ENCODE peak calls at places on chromosomes 7 and 10, in eight cellular contexts. V, N, W, G, F, M, Q and J are unnamed samples.

GRCh38 chr10:131891196-131891928 is 9.4 kb upstream of the PPP2R2D start:
- DNase-seq in F (no peak), G (no peak), W (peak; percentile 47), N (peak; percentile 37), Q (peak; percentile 23), M (no peak), V (peak; percentile 67), J (peak; percentile 35)

GRCh38 chr10:28839600-28840007 is 162.3 kb downstream of the BAMBI start:
- DNase-seq in G (no peak), M (no peak), V (peak; percentile 30), W (no peak), F (no peak), N (peak; percentile 21), Q (peak; percentile 90), J (no peak)

GRCh38 chr10:63466168-63466935 is 575 bp upstream of the JMJD1C start:
- DNase-seq in M (peak; percentile 79), W (peak; percentile 79), N (peak; percentile 54), Q (peak; percentile 78), F (no peak), G (no peak), V (peak; percentile 69), J (no peak)

GRCh38 chr7:16929146-16929762 is 47.5 kb upstream of the AGR3 start:
- DNase-seq in F (no peak), Q (no peak), W (no peak), V (no peak), N (no peak), M (no peak), G (no peak), J (no peak)

GRCh38 chr10:11863353-11864105 is 40.4 kb downstream of the PROSER2 start:
- DNase-seq in N (no peak), Q (no peak), G (no peak), V (no peak), W (no peak), F (no peak), M (no peak), J (no peak)

GRCh38 chr7:158782638-158783490 is 46.4 kb downstream of the ESYT2 start:
- DNase-seq in N (peak; percentile 15), F (peak; percentile 64), W (peak; percentile 85), Q (peak; percentile 72), G (no peak), M (peak; percentile 45), V (peak; percentile 48), J (no peak)

GRCh38 chr10:124345521-124345920 is 73.2 kb downstream of the OAT start:
- DNase-seq in F (no peak), Q (no peak), V (no peak), G (no peak), M (no peak), N (no peak), W (no peak), J (no peak)

GRCh38 chr7:158240801-158241200 is 346.8 kb downstream of the PTPRN2 start:
- DNase-seq in F (no peak), V (no peak), N (no peak), G (no peak), Q (no peak), M (no peak), W (no peak), J (no peak)

GRCh38 chr10:97200616-97201015 is 14.9 kb upstream of the SLIT1 start:
- DNase-seq in G (no peak), M (no peak), N (no peak), V (no peak), Q (no peak), F (no peak), W (no peak), J (no peak)

GRCh38 chr7:5349437-5350173 is 66.9 kb downstream of the SLC29A4 start:
- DNase-seq in G (no peak), M (no peak), Q (no peak), W (no peak), N (no peak), V (no peak), F (no peak), J (no peak)

GRCh38 chr10:61941202-61941651 is 39.7 kb downstream of the ARID5B start:
- DNase-seq in N (no peak), M (no peak), G (no peak), F (no peak), W (no peak), V (no peak), Q (peak; percentile 63), J (no peak)

GRCh38 chr10:102240467-102241036 is 760 bp downstream of the PITX3 start:
- DNase-seq in G (no peak), W (peak; percentile 38), V (no peak), Q (peak; percentile 39), F (no peak), M (no peak), N (no peak), J (no peak)

DNA sequence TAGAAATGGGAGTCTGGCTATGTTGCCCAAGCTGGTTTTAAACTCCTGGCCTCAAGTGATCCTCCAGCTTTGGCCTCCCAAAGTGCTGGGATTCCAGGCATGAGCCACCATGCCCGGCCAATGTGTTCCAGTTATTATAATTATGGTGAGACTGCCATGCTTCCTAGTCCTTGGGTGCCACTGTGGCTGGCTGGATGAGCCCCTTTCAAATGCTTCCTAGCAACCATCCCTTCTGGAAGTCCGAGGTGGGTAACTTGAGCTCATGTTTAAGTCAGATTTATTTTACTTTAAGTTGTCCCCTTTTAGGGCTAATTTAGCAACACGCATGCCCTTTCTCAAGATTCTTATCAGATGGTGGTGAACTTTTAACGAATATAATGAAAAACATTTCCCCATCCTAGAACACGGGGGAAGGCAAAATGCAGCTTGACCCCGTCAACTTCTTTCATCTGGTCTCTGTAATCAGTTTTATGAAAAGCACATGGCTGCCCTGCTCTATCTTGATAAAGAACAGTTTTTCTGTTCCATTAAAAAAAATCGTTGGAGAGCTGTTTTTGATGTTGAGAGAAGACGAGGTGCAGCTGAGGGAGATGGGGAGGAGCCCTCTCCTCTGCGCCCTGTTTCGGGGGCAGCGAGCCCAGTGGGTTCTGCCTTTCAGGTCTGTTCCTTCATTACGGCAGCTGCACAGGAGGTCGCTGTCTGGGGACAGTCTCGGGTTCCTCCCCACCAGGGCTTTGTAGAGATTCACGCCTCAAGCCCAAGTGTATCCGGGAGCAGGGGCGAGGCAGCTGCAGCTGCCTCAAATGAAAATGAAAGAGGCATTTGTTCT is 61.0 kb upstream of the MKI67 start:
- DNase-seq in Q (no peak), F (no peak), W (no peak), G (no peak), N (no peak), V (no peak), M (no peak), J (no peak)
- H2AFZ ChIP-seq in Q (no peak overlapping the region), F (no peak overlapping the region), W (no peak overlapping the region), G (no peak overlapping the region), N (no peak overlapping the region), V (no peak overlapping the region), M (no peak overlapping the region), J (no peak overlapping the region)

DNA sequence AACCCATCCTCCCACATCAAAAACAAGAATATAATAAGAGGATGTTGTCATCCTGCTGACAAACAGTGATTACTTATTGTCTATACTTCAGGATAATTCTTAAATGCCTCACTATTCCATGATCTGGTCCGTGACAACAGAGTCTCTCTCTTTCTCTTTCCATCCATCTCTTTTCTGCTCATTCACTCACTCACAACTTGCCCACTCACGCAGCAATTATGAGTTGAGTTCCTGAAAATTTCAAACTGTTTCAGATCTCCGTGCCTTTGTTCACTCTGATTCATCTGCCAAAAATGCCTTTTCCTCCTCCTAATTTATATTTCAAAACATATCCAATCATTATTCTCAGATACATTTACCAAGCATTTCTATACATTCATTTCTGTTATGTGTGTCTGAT is 1.4 kb downstream of the OR6B1 start:
- DNase-seq in Q (no peak), G (no peak), W (peak; percentile 70), F (no peak), M (no peak), N (no peak), V (no peak), J (no peak)
- H2AFZ ChIP-seq in Q (no peak overlapping the region), G (no peak overlapping the region), W (peak overlapping the region; percentile 69), F (no peak overlapping the region), M (no peak overlapping the region), N (no peak overlapping the region), V (no peak overlapping the region), J (no peak overlapping the region)

DNA sequence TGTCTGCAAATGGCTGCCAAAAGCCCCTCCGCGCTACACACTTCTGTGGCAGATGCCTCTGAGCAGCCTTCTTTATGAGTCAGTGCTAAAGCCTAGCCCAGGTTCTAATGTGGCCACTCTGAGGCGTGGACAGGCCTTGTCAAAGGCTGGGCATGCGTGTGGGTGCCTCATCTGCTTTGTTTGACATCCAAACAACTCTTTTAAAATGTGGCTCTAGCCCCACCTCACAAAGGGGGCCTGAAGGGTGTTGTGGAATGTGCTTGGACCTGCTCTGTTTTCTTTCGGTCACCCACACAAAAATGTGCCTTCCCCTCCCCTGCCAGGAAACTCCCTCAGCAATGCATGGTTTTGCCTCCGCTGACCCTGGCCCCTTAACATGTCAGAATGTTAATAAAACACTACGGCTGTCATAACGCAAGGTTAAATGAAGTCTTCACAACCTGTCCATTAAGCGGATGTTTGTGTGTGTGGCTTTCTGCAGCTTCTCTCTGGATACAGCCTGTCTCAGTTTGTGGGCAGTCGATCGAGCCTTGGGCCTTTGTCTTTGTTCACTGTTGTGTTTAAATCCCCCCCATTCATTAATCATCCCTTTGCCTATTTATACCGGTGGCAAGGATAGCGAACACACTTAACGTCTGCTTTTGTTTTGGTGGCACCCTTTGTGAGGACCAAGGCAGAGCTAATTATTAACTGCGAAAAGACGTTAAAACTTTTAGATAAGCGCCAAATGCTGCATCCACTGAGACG is 718.9 kb downstream of the LRMDA start:
- DNase-seq in V (peak; percentile 77), N (peak; percentile 96), Q (peak; percentile 81), G (no peak), M (peak; percentile 50), W (peak; percentile 5), F (no peak), J (peak; percentile 73)
- H2AFZ ChIP-seq in V (peak overlapping the region; percentile 49), N (no peak overlapping the region), Q (peak overlapping the region; percentile 55), G (no peak overlapping the region), M (no peak overlapping the region), W (no peak overlapping the region), F (no peak overlapping the region), J (peak overlapping the region; percentile 86)

GRCh38 chr10:4683838-4684237 is 142.2 kb upstream of the AKR1E2 start:
- DNase-seq in N (no peak), V (no peak), M (peak; percentile 42), F (no peak), W (peak; percentile 37), Q (no peak), G (no peak), J (no peak)

GRCh38 chr10:4685495-4685894 is 140.5 kb upstream of the AKR1E2 start:
- DNase-seq in Q (no peak), N (no peak), W (no peak), F (no peak), G (no peak), V (no peak), M (no peak), J (no peak)

GRCh38 chr10:4683137-4683536 is 142.9 kb upstream of the AKR1E2 start:
- DNase-seq in Q (no peak), V (no peak), M (no peak), F (no peak), G (no peak), W (no peak), N (no peak), J (no peak)

GRCh38 chr10:4685904-4686643 is 139.9 kb upstream of the AKR1E2 start:
- DNase-seq in V (no peak), M (peak; percentile 29), Q (peak; percentile 17), F (no peak), W (peak; percentile 14), G (no peak), N (no peak), J (peak; percentile 60)

DNA sequence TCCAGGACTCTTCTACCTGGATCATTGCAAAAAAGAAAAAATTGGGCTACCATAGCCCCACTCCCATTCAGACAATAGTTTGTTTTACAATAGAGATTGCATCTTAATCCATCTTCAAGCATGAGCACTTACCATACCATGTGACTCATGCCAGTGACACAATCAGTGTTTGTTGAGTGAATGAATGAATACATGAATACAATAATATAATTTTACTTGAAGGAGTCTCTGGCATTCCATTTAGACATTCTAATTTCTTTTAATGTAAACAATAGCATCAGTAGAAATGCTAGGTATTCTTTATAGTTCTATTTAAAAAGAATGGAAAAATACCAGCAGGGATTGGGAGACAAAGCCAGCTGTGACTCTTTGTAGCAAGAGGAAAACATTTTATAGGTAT is 141.6 kb upstream of the AKR1E2 start:
- DNase-seq in Q (peak; percentile 18), V (no peak), W (peak; percentile 54), F (peak; percentile 44), N (no peak), M (peak; percentile 77), G (no peak), J (peak; percentile 69)
- H2AFZ ChIP-seq in Q (no peak overlapping the region), V (no peak overlapping the region), W (no peak overlapping the region), F (no peak overlapping the region), N (no peak overlapping the region), M (no peak overlapping the region), G (no peak overlapping the region), J (peak overlapping the region; percentile 30)